ENCODE peak calls at places on chromosome 10, in seven cellular contexts. D is COR-L47; N is GM03348; P is NCI-H1092 treated with DMSO at 0.1 percent for 48 hours; I is WTC11; F is stimulated activated CD4-positive, alpha-beta T cell treated with anti-CD3 and anti-CD28 coated beads, TNF-alpha, amount 100 ng/mL, for 1 hour; T is stimulated activated CD8-positive, alpha-beta memory T cell treated with anti-CD3 and anti-CD28 coated beads, Interleukin-4, amount 100 ng/mL, for 1 hour. M is an unnamed sample.

GRCh38 chr10:12412671-12413368 is 63.5 kb downstream of the CAMK1D start:
- DNase-seq in I (no peak), T (no peak), F (no peak), D (no peak), P (no peak), N (no peak), M (peak; percentile 15)

GRCh38 chr10:95172851-95173250 is 21.2 kb upstream of the ACSM6 start:
- DNase-seq in D (no peak), N (no peak), T (no peak), F (no peak), P (no peak), I (no peak), M (no peak)

GRCh38 chr10:8242295-8242872 is 187.9 kb downstream of the GATA3 start:
- DNase-seq in P (no peak), F (no peak), T (no peak), N (no peak), D (no peak), I (no peak), M (no peak)

GRCh38 chr10:72796042-72796441 is 97.5 kb upstream of the OIT3 start:
- DNase-seq in I (no peak), N (no peak), T (no peak), D (no peak), P (no peak), F (no peak), M (no peak)

GRCh38 chr10:71575446-71575845 is 144.1 kb downstream of the C10orf105 start:
- DNase-seq in F (no peak), T (no peak), D (no peak), N (peak; percentile 24), P (no peak), I (no peak), M (no peak)

GRCh38 chr10:3749597-3750351 is 35.2 kb downstream of the KLF6 start:
- DNase-seq in N (peak; percentile 81), F (no peak), D (peak; percentile 33), P (no peak), I (no peak), T (no peak), M (no peak)

GRCh38 chr10:82572686-82573226 is 697.8 kb downstream of the NRG3 start:
- DNase-seq in F (no peak), P (no peak), I (no peak), T (no peak), N (no peak), D (no peak), M (no peak)

GRCh38 chr10:6145979-6146432 is 56.7 kb upstream of the PFKFB3 start:
- DNase-seq in T (no peak), P (no peak), I (no peak), D (no peak), F (no peak), N (no peak), M (no peak)

GRCh38 chr10:21065621-21066248 is 168.6 kb upstream of the NEBL start:
- DNase-seq in F (no peak), T (no peak), I (no peak), P (no peak), D (no peak), N (no peak), M (no peak)

GRCh38 chr10:72573079-72573478 is 52.8 kb downstream of the MICU1 start:
- DNase-seq in F (no peak), D (no peak), P (no peak), I (no peak), N (no peak), T (no peak), M (no peak)

GRCh38 chr10:57338823-57339558 is 928.7 kb downstream of the IPMK start:
- DNase-seq in P (peak; percentile 24), I (no peak), N (peak; percentile 60), F (no peak), D (peak; percentile 43), T (no peak), M (no peak)

GRCh38 chr10:132443605-132443997 is 46.6 kb downstream of the PWWP2B start:
- DNase-seq in P (no peak), D (no peak), F (peak; percentile 24), I (no peak), N (peak; percentile 86), T (peak; percentile 52), M (peak; percentile 53)

GRCh38 chr10:63430091-63430998 is 35.4 kb downstream of the JMJD1C start:
- DNase-seq in I (no peak), N (peak; percentile 39), F (no peak), P (no peak), T (no peak), D (no peak), M (no peak)

GRCh38 chr10:122514045-122514840 is 46.3 kb upstream of the DMBT1 start:
- DNase-seq in P (no peak), F (no peak), N (no peak), T (no peak), D (no peak), I (no peak), M (no peak)

GRCh38 chr10:87974769-87975168 is 111.3 kb downstream of the PTEN start:
- DNase-seq in T (no peak), F (no peak), I (no peak), N (no peak), D (no peak), P (no peak), M (no peak)

GRCh38 chr10:86182150-86182549 is 184.4 kb downstream of the GRID1 start:
- DNase-seq in F (no peak), P (no peak), I (peak; percentile 22), T (no peak), D (no peak), N (no peak), M (no peak)

GRCh38 chr10:35685402-35685801 is 43.3 kb upstream of the FZD8 start:
- DNase-seq in N (no peak), P (no peak), D (no peak), F (no peak), T (no peak), I (no peak), M (no peak)

GRCh38 chr10:101467286-101467770 is 113.4 kb downstream of the BTRC start:
- DNase-seq in F (no peak), D (peak; percentile 85), N (peak; percentile 74), I (no peak), T (peak; percentile 1), P (peak; percentile 84), M (no peak)

GRCh38 chr10:78640981-78641646 is 427.7 kb upstream of the ZMIZ1 start:
- DNase-seq in F (no peak), T (no peak), I (no peak), N (no peak), D (no peak), P (no peak), M (no peak)

GRCh38 chr10:95273393-95274312 is 17.1 kb downstream of the PDLIM1 start:
- DNase-seq in P (no peak), F (no peak), D (no peak), T (no peak), I (no peak), N (peak; percentile 76), M (no peak)

GRCh38 chr10:79394631-79395030 is 47.4 kb downstream of the PPIF start:
- DNase-seq in F (no peak), D (no peak), N (no peak), P (no peak), T (no peak), I (no peak), M (no peak)

GRCh38 chr10:78778446-78779338 is 290.1 kb upstream of the ZMIZ1 start:
- DNase-seq in D (no peak), N (no peak), I (no peak), F (no peak), T (no peak), P (no peak), M (no peak)

M was measured in central memory CD8-positive, alpha-beta T cell.